ENCODE peak calls at places on chromosomes 5 and 9, in six cellular contexts. I is uterus, C is PC-3, Z is left ventricle myocardium inferior, A is A549, N is IMR-90. J is an unnamed sample. For H3K4me1, the result is how much of the 10 kb centered on the place peaks cover.

GRCh38 chr9:97924386-97924785 is 2.1 kb upstream of the TRMO start:
- DNase-seq in I (no peak), A (no peak), Z (no peak), N (no peak), C (no peak), J (no peak)

GRCh38 chr9:131603199-131603598 is 57.9 kb downstream of the PRRT1B start:
- DNase-seq in N (no peak), I (no peak), C (no peak), Z (no peak), A (no peak), J (no peak)

GRCh38 chr5:107831612-107832395 is 161.1 kb upstream of the EFNA5 start:
- DNase-seq in I (no peak), Z (no peak), C (no peak), A (no peak), N (peak), J (no peak)

GRCh38 chr9:125821078-125821477 is 73.9 kb downstream of the PBX3 start:
- DNase-seq in I (no peak), Z (no peak), N (no peak), A (no peak), C (no peak), J (no peak)

GRCh38 chr9:96646081-96646991 is 8.8 kb downstream of the PRXL2C start:
- DNase-seq in I (no peak), Z (no peak), N (peak), C (no peak), A (no peak), J (no peak)

GRCh38 chr5:79853676-79854418 is 137.2 kb downstream of the MTX3 start:
- DNase-seq in Z (no peak), N (peak), A (no peak), C (peak), I (no peak), J (no peak)

GRCh38 chr9:15147471-15147870 is 159.5 kb downstream of the TTC39B start:
- DNase-seq in N (no peak), A (no peak), C (no peak), I (no peak), Z (no peak), J (no peak)

GRCh38 chr5:126376443-126376842 is 46.8 kb upstream of the GRAMD2B start:
- DNase-seq in N (no peak), C (no peak), A (no peak), I (peak), Z (no peak), J (peak)

GRCh38 chr5:73311291-73312110 is 137.1 kb downstream of the FOXD1 start:
- DNase-seq in A (no peak), I (no peak), C (peak), N (peak), Z (no peak), J (peak)

GRCh38 chr5:157464518-157465171 is 4.6 kb downstream of the NIPAL4 start:
- DNase-seq in I (peak), Z (no peak), C (peak), N (peak), A (peak), J (peak)

GRCh38 chr5:148342371-148343048 is 7.2 kb downstream of the SPINK9 start:
- DNase-seq in A (no peak), N (no peak), Z (no peak), I (no peak), C (peak), J (no peak)

GRCh38 chr9:13816837-13817236 is 497.1 kb downstream of the NFIB start:
- DNase-seq in Z (no peak), I (no peak), A (no peak), N (no peak), C (peak), J (no peak)

GRCh38 chr5:132734687-132735086 is 2.7 kb downstream of the KIF3A start:
- DNase-seq in N (no peak), C (no peak), A (no peak), I (no peak), Z (no peak), J (no peak)

GRCh38 chr5:138011991-138012390 is 20.9 kb downstream of the FAM13B start:
- DNase-seq in C (peak), Z (no peak), I (no peak), A (no peak), N (no peak), J (no peak)

GRCh38 chr9:125701351-125701750 is 5.7 kb downstream of the MAPKAP1 start:
- DNase-seq in A (no peak), C (peak), Z (no peak), N (peak), I (no peak), J (no peak)

GRCh38 chr5:137622850-137623249 is 113.0 kb downstream of the KLHL3 start:
- DNase-seq in I (no peak), A (no peak), Z (peak), C (no peak), N (no peak), J (peak)

GRCh38 chr5:112957970-112958773 is 18.4 kb upstream of the DCP2 start:
- DNase-seq in C (peak), Z (peak), I (peak), A (peak), N (peak), J (peak)

GRCh38 chr5:180353226-180353962 is at the start of gene GFPT2:
- DNase-seq in N (peak), I (peak), A (peak), C (peak), Z (peak), J (peak)

GRCh38 chr5:83145241-83145640 is 67.9 kb downstream of the XRCC4 start:
- DNase-seq in I (no peak), N (peak), A (no peak), Z (no peak), C (no peak), J (no peak)

GRCh38 chr5:115553082-115553481 is 8.5 kb upstream of the FEM1C start:
- DNase-seq in A (no peak), I (no peak), N (peak), C (no peak), Z (no peak), J (no peak)

GRCh38 chr5:134993161-134993560 is 25.5 kb downstream of the CATSPER3 start:
- DNase-seq in I (no peak), A (no peak), Z (no peak), C (no peak), N (no peak), J (no peak)

GRCh38 chr5:160173-160510 is 31.2 kb upstream of the LRRC14B start:
- DNase-seq in I (no peak), A (no peak), Z (no peak), C (no peak), N (peak), J (peak)

GRCh38 chr5:134555889-134556311 is 30.4 kb downstream of the JADE2 start:
- DNase-seq in N (peak), Z (peak), A (peak), C (peak), I (peak), J (peak)

GRCh38 chr9:135992486-135993408 is 31.6 kb upstream of the UBAC1 start:
- DNase-seq in A (peak), Z (peak), I (peak), N (peak), C (peak), J (peak)

GRCh38 chr5:138354926-138355378 is 2.5 kb downstream of the KDM3B start:
- DNase-seq in C (peak), N (peak), Z (no peak), I (no peak), A (peak), J (no peak)

GRCh38 chr5:143641549-143641955 is 170.4 kb upstream of the HMHB1 start:
- DNase-seq in A (no peak), C (no peak), Z (no peak), I (no peak), N (peak), J (no peak)

GRCh38 chr9:125409637-125410521 is 148.3 kb downstream of the GAPVD1 start:
- DNase-seq in I (no peak), C (peak), Z (no peak), N (peak), A (peak), J (peak)

GRCh38 chr5:171969288-171969880 is 37.1 kb downstream of the FBXW11 start:
- DNase-seq in Z (no peak), N (no peak), C (no peak), A (no peak), I (no peak), J (no peak)

GRCh38 chr5:143800715-143801114 is 11.2 kb upstream of the HMHB1 start:
- DNase-seq in I (no peak), C (no peak), A (no peak), Z (no peak), N (no peak), J (no peak)

GRCh38 chr5:43039468-43040286 is 442 bp downstream of the ANXA2R start:
- DNase-seq in A (peak), N (peak), Z (peak), I (peak), C (peak), J (peak)

GRCh38 chr5:6632324-6632930 is 417 bp downstream of the NSUN2 start:
- DNase-seq in Z (no peak), C (peak), I (no peak), A (peak), N (no peak), J (no peak)

GRCh38 chr5:172958268-172959046 is 767 bp upstream of the RPL26L1 start:
- DNase-seq in C (peak), I (peak), N (peak), Z (peak), A (peak), J (peak)

GRCh38 chr9:88551546-88552137 is 16.7 kb downstream of the NXNL2 start:
- DNase-seq in C (no peak), N (no peak), I (no peak), A (no peak), Z (no peak), J (peak)

GRCh38 chr9:124551472-124552339 is 44.5 kb upstream of the NR5A1 start:
- DNase-seq in A (peak), I (no peak), C (peak), Z (peak), N (peak), J (no peak)

GRCh38 chr9:110027624-110028023 is 180.3 kb downstream of the C9orf152 start:
- DNase-seq in Z (no peak), I (no peak), A (no peak), N (peak), C (no peak), J (no peak)

GRCh38 chr9:93918071-93918470 is 37.1 kb downstream of the BARX1 start:
- DNase-seq in C (no peak), I (no peak), N (no peak), A (no peak), Z (no peak), J (no peak)

GRCh38 chr5:80915716-80916115 is 44.4 kb upstream of the RASGRF2 start:
- DNase-seq in N (peak), I (no peak), Z (no peak), A (no peak), C (peak), J (no peak)

GRCh38 chr5:163496286-163496685 is 9.1 kb upstream of the MAT2B start:
- DNase-seq in C (peak), N (peak), I (no peak), A (no peak), Z (no peak), J (no peak)

GRCh38 chr9:120892748-120893584 is 16.0 kb upstream of the PHF19 start:
- DNase-seq in N (peak), A (no peak), C (peak), Z (no peak), I (no peak), J (no peak)

GRCh38 chr5:158953929-158954534 is 145.7 kb downstream of the EBF1 start:
- DNase-seq in C (no peak), N (no peak), A (no peak), Z (no peak), I (no peak), J (no peak)

GRCh38 chr5:158952951-158953350 is 146.8 kb downstream of the EBF1 start:
- DNase-seq in I (no peak), A (no peak), N (peak), C (no peak), Z (no peak), J (no peak)

GRCh38 chr5:158948376-158948775 is 151.3 kb downstream of the EBF1 start:
- DNase-seq in Z (no peak), N (no peak), I (no peak), A (no peak), C (no peak), J (no peak)

GRCh38 chr5:158951951-158952545 is 147.7 kb downstream of the EBF1 start:
- DNase-seq in I (no peak), A (no peak), N (no peak), C (no peak), Z (no peak), J (no peak)

GRCh38 chr5:158951461-158951860 is 148.3 kb downstream of the EBF1 start:
- DNase-seq in N (no peak), C (no peak), A (no peak), I (no peak), Z (no peak), J (no peak)
- H3K4me1 ChIP-seq in N (under half), C (under half), A (under half), I (under half), Z (under half), J (under half)

GRCh38 chr5:54517512-54518145 is at the start of gene SNX18:
- DNase-seq in I (peak), N (peak), Z (peak), C (peak), A (peak), J (peak)
- H3K4me1 ChIP-seq in I (under half), N (under half), Z (half or more), C (under half), A (under half), J (under half)

DNA sequence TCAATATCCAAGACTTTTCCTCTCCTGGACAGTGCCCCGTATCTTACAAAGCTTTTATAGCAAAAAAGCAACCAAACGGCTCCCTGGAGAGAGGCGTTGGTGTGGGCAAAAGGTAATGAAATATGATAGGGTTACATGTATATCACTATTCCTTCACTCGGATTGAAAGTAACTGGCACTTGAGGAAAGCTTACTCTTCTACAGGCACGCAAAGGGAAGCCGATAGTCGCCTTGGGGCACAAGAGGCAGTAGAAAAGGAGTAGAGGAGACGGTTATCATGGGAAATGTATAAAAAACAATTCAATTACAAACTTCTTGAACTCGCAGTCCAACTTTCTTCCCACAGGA is 1.1 kb downstream of the DIAPH1 start:
- DNase-seq in N (no peak), C (peak), A (no peak), I (no peak), Z (no peak), J (no peak)
- H3K4me1 ChIP-seq in N (under half), C (under half), A (under half), I (under half), Z (half or more), J (under half)

GRCh38 chr5:8953911-8954310 is 592.0 kb downstream of the SEMA5A start:
- DNase-seq in C (no peak), N (peak), Z (no peak), A (no peak), I (no peak), J (no peak)
- H3K4me1 ChIP-seq in C (under half), N (under half), Z (under half), A (under half), I (under half), J (under half)